ENCODE peak calls at places on chromosomes 5 and 9, in seven cellular contexts. One of them, this sample, is unnamed.

GRCh38 chr5:176735383-176736265 is 74.7 kb upstream of the UNC5A start:
- DNase-seq in effector CD4-positive, alpha-beta T cell: no peak
- DNase-seq in NB4: no peak
- DNase-seq in kidney tubule cell: no peak
- DNase-seq in anterior cingulate cortex: no peak
- DNase-seq in AG09319: no peak
- DNase-seq in left ventricle myocardium superior: no peak
- DNase-seq in this sample: no peak

GRCh38 chr5:175288048-175288621 is 155.8 kb downstream of the DRD1 start:
- DNase-seq in effector CD4-positive, alpha-beta T cell: no peak
- DNase-seq in NB4: no peak
- DNase-seq in kidney tubule cell: peak
- DNase-seq in anterior cingulate cortex: peak
- DNase-seq in AG09319: no peak
- DNase-seq in left ventricle myocardium superior: no peak
- DNase-seq in this sample: no peak

GRCh38 chr9:95336281-95336680 is 18.8 kb upstream of the FANCC start:
- DNase-seq in effector CD4-positive, alpha-beta T cell: no peak
- DNase-seq in NB4: peak
- DNase-seq in kidney tubule cell: no peak
- DNase-seq in anterior cingulate cortex: no peak
- DNase-seq in AG09319: no peak
- DNase-seq in left ventricle myocardium superior: no peak
- DNase-seq in this sample: peak

GRCh38 chr5:149323235-149324205 is 21.8 kb upstream of the GRPEL2 start:
- DNase-seq in effector CD4-positive, alpha-beta T cell: no peak
- DNase-seq in NB4: no peak
- DNase-seq in kidney tubule cell: no peak
- DNase-seq in anterior cingulate cortex: no peak
- DNase-seq in AG09319: no peak
- DNase-seq in left ventricle myocardium superior: no peak
- DNase-seq in this sample: no peak

GRCh38 chr9:78821126-78821822 is 524.3 kb downstream of the PSAT1 start:
- DNase-seq in effector CD4-positive, alpha-beta T cell: no peak
- DNase-seq in NB4: peak
- DNase-seq in kidney tubule cell: peak
- DNase-seq in anterior cingulate cortex: no peak
- DNase-seq in AG09319: no peak
- DNase-seq in left ventricle myocardium superior: no peak
- DNase-seq in this sample: peak

GRCh38 chr9:133742849-133743444 is 4.8 kb upstream of the SARDH start:
- DNase-seq in effector CD4-positive, alpha-beta T cell: peak
- DNase-seq in NB4: peak
- DNase-seq in kidney tubule cell: peak
- DNase-seq in anterior cingulate cortex: peak
- DNase-seq in AG09319: no peak
- DNase-seq in left ventricle myocardium superior: peak
- DNase-seq in this sample: peak

GRCh38 chr9:15373201-15373530 is 49.5 kb upstream of the SNAPC3 start:
- DNase-seq in effector CD4-positive, alpha-beta T cell: no peak
- DNase-seq in NB4: no peak
- DNase-seq in kidney tubule cell: no peak
- DNase-seq in anterior cingulate cortex: no peak
- DNase-seq in AG09319: peak
- DNase-seq in left ventricle myocardium superior: no peak
- DNase-seq in this sample: no peak

GRCh38 chr9:89428901-89429890 is 68.7 kb downstream of the SEMA4D start:
- DNase-seq in effector CD4-positive, alpha-beta T cell: peak
- DNase-seq in NB4: peak
- DNase-seq in kidney tubule cell: no peak
- DNase-seq in anterior cingulate cortex: no peak
- DNase-seq in AG09319: no peak
- DNase-seq in left ventricle myocardium superior: no peak
- DNase-seq in this sample: peak

GRCh38 chr9:73080110-73080683 is 71.5 kb upstream of the ANXA1 start:
- DNase-seq in effector CD4-positive, alpha-beta T cell: no peak
- DNase-seq in NB4: no peak
- DNase-seq in kidney tubule cell: no peak
- DNase-seq in anterior cingulate cortex: no peak
- DNase-seq in AG09319: no peak
- DNase-seq in left ventricle myocardium superior: no peak
- DNase-seq in this sample: no peak

GRCh38 chr5:98314262-98314661 is 459.2 kb upstream of the RGMB start:
- DNase-seq in effector CD4-positive, alpha-beta T cell: no peak
- DNase-seq in NB4: no peak
- DNase-seq in kidney tubule cell: peak
- DNase-seq in anterior cingulate cortex: no peak
- DNase-seq in AG09319: peak
- DNase-seq in left ventricle myocardium superior: no peak
- DNase-seq in this sample: no peak

GRCh38 chr5:3324421-3325101 is 271.1 kb upstream of the IRX1 start:
- DNase-seq in effector CD4-positive, alpha-beta T cell: no peak
- DNase-seq in NB4: no peak
- DNase-seq in kidney tubule cell: no peak
- DNase-seq in anterior cingulate cortex: no peak
- DNase-seq in AG09319: no peak
- DNase-seq in left ventricle myocardium superior: no peak
- DNase-seq in this sample: no peak

GRCh38 chr9:72800326-72800994 is 152.4 kb downstream of the ALDH1A1 start:
- DNase-seq in effector CD4-positive, alpha-beta T cell: no peak
- DNase-seq in NB4: no peak
- DNase-seq in kidney tubule cell: no peak
- DNase-seq in anterior cingulate cortex: no peak
- DNase-seq in AG09319: no peak
- DNase-seq in left ventricle myocardium superior: no peak
- DNase-seq in this sample: no peak

GRCh38 chr9:27625751-27626628 is 52.7 kb upstream of the C9orf72 start:
- DNase-seq in effector CD4-positive, alpha-beta T cell: no peak
- DNase-seq in NB4: no peak
- DNase-seq in kidney tubule cell: peak
- DNase-seq in anterior cingulate cortex: no peak
- DNase-seq in AG09319: no peak
- DNase-seq in left ventricle myocardium superior: no peak
- DNase-seq in this sample: no peak

GRCh38 chr5:117252566-117252965 is 677.9 kb upstream of the SEMA6A start:
- DNase-seq in effector CD4-positive, alpha-beta T cell: no peak
- DNase-seq in NB4: no peak
- DNase-seq in kidney tubule cell: no peak
- DNase-seq in anterior cingulate cortex: no peak
- DNase-seq in AG09319: no peak
- DNase-seq in left ventricle myocardium superior: no peak
- DNase-seq in this sample: no peak

GRCh38 chr9:7536310-7536939 is 263.2 kb downstream of the DMAC1 start:
- DNase-seq in effector CD4-positive, alpha-beta T cell: no peak
- DNase-seq in NB4: peak
- DNase-seq in kidney tubule cell: peak
- DNase-seq in anterior cingulate cortex: no peak
- DNase-seq in AG09319: peak
- DNase-seq in left ventricle myocardium superior: peak
- DNase-seq in this sample: peak

GRCh38 chr5:27706832-27707231 is 668.4 kb upstream of the CDH9 start:
- DNase-seq in effector CD4-positive, alpha-beta T cell: no peak
- DNase-seq in NB4: no peak
- DNase-seq in kidney tubule cell: peak
- DNase-seq in anterior cingulate cortex: no peak
- DNase-seq in AG09319: no peak
- DNase-seq in left ventricle myocardium superior: no peak
- DNase-seq in this sample: no peak

GRCh38 chr9:137972355-137972987 is 94.9 kb downstream of the CACNA1B start:
- DNase-seq in effector CD4-positive, alpha-beta T cell: no peak
- DNase-seq in NB4: no peak
- DNase-seq in kidney tubule cell: no peak
- DNase-seq in anterior cingulate cortex: no peak
- DNase-seq in AG09319: no peak
- DNase-seq in left ventricle myocardium superior: peak
- DNase-seq in this sample: no peak

GRCh38 chr5:178965465-178966055 is 24.6 kb downstream of the ZNF454 start:
- DNase-seq in effector CD4-positive, alpha-beta T cell: no peak
- DNase-seq in NB4: no peak
- DNase-seq in kidney tubule cell: no peak
- DNase-seq in anterior cingulate cortex: no peak
- DNase-seq in AG09319: no peak
- DNase-seq in left ventricle myocardium superior: no peak
- DNase-seq in this sample: no peak

GRCh38 chr9:75198436-75198835 is 110.1 kb downstream of the OSTF1 start:
- DNase-seq in effector CD4-positive, alpha-beta T cell: no peak
- DNase-seq in NB4: no peak
- DNase-seq in kidney tubule cell: no peak
- DNase-seq in anterior cingulate cortex: no peak
- DNase-seq in AG09319: no peak
- DNase-seq in left ventricle myocardium superior: no peak
- DNase-seq in this sample: no peak

GRCh38 chr5:1792842-1793266 is 6.8 kb downstream of the MRPL36 start:
- DNase-seq in effector CD4-positive, alpha-beta T cell: peak
- DNase-seq in NB4: peak
- DNase-seq in kidney tubule cell: peak
- DNase-seq in anterior cingulate cortex: no peak
- DNase-seq in AG09319: no peak
- DNase-seq in left ventricle myocardium superior: no peak
- DNase-seq in this sample: peak

GRCh38 chr9:129414377-129415021 is 206.4 kb downstream of the C9orf50 start:
- DNase-seq in effector CD4-positive, alpha-beta T cell: peak
- DNase-seq in NB4: peak
- DNase-seq in kidney tubule cell: peak
- DNase-seq in anterior cingulate cortex: peak
- DNase-seq in AG09319: peak
- DNase-seq in left ventricle myocardium superior: peak
- DNase-seq in this sample: no peak

GRCh38 chr5:6510973-6511372 is 62.3 kb downstream of the UBE2QL1 start:
- DNase-seq in effector CD4-positive, alpha-beta T cell: no peak
- DNase-seq in NB4: no peak
- DNase-seq in kidney tubule cell: no peak
- DNase-seq in anterior cingulate cortex: no peak
- DNase-seq in AG09319: no peak
- DNase-seq in left ventricle myocardium superior: no peak
- DNase-seq in this sample: no peak

GRCh38 chr9:14258156-14258555 is 55.8 kb downstream of the NFIB start:
- DNase-seq in effector CD4-positive, alpha-beta T cell: no peak
- DNase-seq in NB4: no peak
- DNase-seq in kidney tubule cell: no peak
- DNase-seq in anterior cingulate cortex: no peak
- DNase-seq in AG09319: no peak
- DNase-seq in left ventricle myocardium superior: no peak
- DNase-seq in this sample: no peak

GRCh38 chr5:160649304-160649703 is 202.7 kb downstream of the ATP10B start:
- DNase-seq in effector CD4-positive, alpha-beta T cell: no peak
- DNase-seq in NB4: peak
- DNase-seq in kidney tubule cell: peak
- DNase-seq in anterior cingulate cortex: no peak
- DNase-seq in AG09319: no peak
- DNase-seq in left ventricle myocardium superior: no peak
- DNase-seq in this sample: peak

GRCh38 chr9:109167716-109168115 is 667 bp upstream of the FRRS1L start:
- DNase-seq in effector CD4-positive, alpha-beta T cell: no peak
- DNase-seq in NB4: no peak
- DNase-seq in kidney tubule cell: no peak
- DNase-seq in anterior cingulate cortex: no peak
- DNase-seq in AG09319: no peak
- DNase-seq in left ventricle myocardium superior: no peak
- DNase-seq in this sample: no peak

GRCh38 chr5:79436224-79436623 is 77.7 kb downstream of the HOMER1 start:
- DNase-seq in effector CD4-positive, alpha-beta T cell: no peak
- DNase-seq in NB4: peak
- DNase-seq in kidney tubule cell: peak
- DNase-seq in anterior cingulate cortex: no peak
- DNase-seq in AG09319: no peak
- DNase-seq in left ventricle myocardium superior: no peak
- DNase-seq in this sample: no peak

GRCh38 chr9:3477236-3477834 is 48.5 kb downstream of the RFX3 start:
- DNase-seq in effector CD4-positive, alpha-beta T cell: no peak
- DNase-seq in NB4: no peak
- DNase-seq in kidney tubule cell: no peak
- DNase-seq in anterior cingulate cortex: no peak
- DNase-seq in AG09319: no peak
- DNase-seq in left ventricle myocardium superior: no peak
- DNase-seq in this sample: peak